ENCODE peak calls at places on chromosome 20, in ten cellular contexts. W is A172; R is OCI-LY7; V is RPMI7951; U is heart left ventricle; X is tibial artery; L is lung; M is C1 segment of cervical spinal cord; P is RPMI8226; K is effector CD4-positive, alpha-beta T cell. A is an unnamed sample.

GRCh38 chr20:15767636-15768369 is 805.4 kb downstream of the KIF16B start:
- DNase-seq in W (no peak), R (no peak), V (no peak), U (no peak), X (no peak), L (no peak), M (no peak), P (no peak), K (no peak), A (no peak)

GRCh38 chr20:2697768-2698167 is 5.2 kb downstream of the EBF4 start:
- DNase-seq in W (no peak), R (no peak), V (no peak), U (no peak), X (no peak), L (peak; percentile 22), M (no peak), P (no peak), K (no peak), A (no peak)

GRCh38 chr20:41369673-41370072 is 3.1 kb upstream of the EMILIN3 start:
- DNase-seq in W (no peak), R (no peak), V (no peak), U (no peak), X (no peak), L (no peak), M (no peak), P (peak; percentile 67), K (no peak), A (no peak)

GRCh38 chr20:49888341-49889244 is 26.7 kb downstream of the SPATA2 start:
- DNase-seq in W (peak; percentile 97), R (peak; percentile 77), V (peak; percentile 94), U (no peak), X (no peak), L (no peak), M (peak; percentile 79), P (peak; percentile 58), K (peak; percentile 28), A (no peak)

GRCh38 chr20:24478584-24478983 is 9.2 kb downstream of the SYNDIG1 start:
- DNase-seq in W (no peak), R (no peak), V (no peak), U (no peak), X (no peak), L (no peak), M (no peak), P (no peak), K (no peak), A (no peak)

GRCh38 chr20:17794400-17794799 is 94.6 kb downstream of the BANF2 start:
- DNase-seq in W (no peak), R (no peak), V (no peak), U (no peak), X (peak; percentile 32), L (no peak), M (peak; percentile 60), P (no peak), K (no peak), A (no peak)

GRCh38 chr20:22773326-22773725 is 189.0 kb upstream of the FOXA2 start:
- DNase-seq in W (no peak), R (no peak), V (no peak), U (no peak), X (no peak), L (no peak), M (no peak), P (no peak), K (no peak), A (no peak)

GRCh38 chr20:32473231-32474008 is 111.7 kb downstream of the NOL4L start:
- DNase-seq in W (no peak), R (no peak), V (no peak), U (peak; percentile 32), X (no peak), L (no peak), M (peak; percentile 14), P (no peak), K (no peak), A (no peak)

GRCh38 chr20:14336667-14337066 is 745 bp downstream of the FLRT3 start:
- DNase-seq in W (peak; percentile 5), R (no peak), V (no peak), U (no peak), X (no peak), L (no peak), M (peak; percentile 14), P (no peak), K (no peak), A (no peak)

GRCh38 chr20:7967199-7967844 is 27.1 kb upstream of the HAO1 start:
- DNase-seq in W (peak; percentile 16), R (no peak), V (peak; percentile 58), U (no peak), X (no peak), L (no peak), M (no peak), P (no peak), K (no peak), A (no peak)

GRCh38 chr20:7940341-7940740 is at the start of gene HAO1:
- DNase-seq in W (no peak), R (no peak), V (no peak), U (no peak), X (no peak), L (no peak), M (no peak), P (no peak), K (no peak), A (no peak)

GRCh38 chr20:46215913-46216707 is 92.2 kb downstream of the CDH22 start:
- DNase-seq in W (peak; percentile 99), R (no peak), V (peak; percentile 96), U (peak; percentile 84), X (no peak), L (no peak), M (no peak), P (no peak), K (no peak), A (peak; percentile 29)

GRCh38 chr20:22802296-22802695 is 217.9 kb upstream of the FOXA2 start:
- DNase-seq in W (no peak), R (no peak), V (no peak), U (no peak), X (no peak), L (no peak), M (no peak), P (no peak), K (no peak), A (no peak)

GRCh38 chr20:11411765-11412164 is 505.9 kb upstream of the BTBD3 start:
- DNase-seq in W (peak; percentile 79), R (no peak), V (no peak), U (no peak), X (no peak), L (no peak), M (no peak), P (peak; percentile 63), K (no peak), A (no peak)

GRCh38 chr20:37356387-37356786 is 10.4 kb downstream of the SRC start:
- DNase-seq in W (peak; percentile 52), R (no peak), V (peak; percentile 87), U (peak; percentile 68), X (peak; percentile 82), L (peak; percentile 66), M (peak; percentile 60), P (no peak), K (no peak), A (peak; percentile 23)

GRCh38 chr20:22833851-22834250 is 201.3 kb upstream of the SSTR4 start:
- DNase-seq in W (peak; percentile 45), R (no peak), V (peak; percentile 72), U (no peak), X (no peak), L (no peak), M (no peak), P (no peak), K (no peak), A (no peak)

GRCh38 chr20:50708845-50709555 is 17.7 kb upstream of the RIPOR3 start:
- DNase-seq in W (no peak), R (no peak), V (no peak), U (no peak), X (no peak), L (no peak), M (no peak), P (peak; percentile 40), K (no peak), A (no peak)

GRCh38 chr20:25526446-25526845 is 58.9 kb downstream of the NINL start:
- DNase-seq in W (no peak), R (no peak), V (no peak), U (no peak), X (no peak), L (no peak), M (no peak), P (no peak), K (no peak), A (no peak)

GRCh38 chr20:41714030-41714429 is 95.9 kb upstream of the CHD6 start:
- DNase-seq in W (no peak), R (no peak), V (no peak), U (no peak), X (no peak), L (no peak), M (no peak), P (no peak), K (no peak), A (no peak)

GRCh38 chr20:8246701-8247100 is 114.6 kb downstream of the PLCB1 start:
- DNase-seq in W (no peak), R (no peak), V (no peak), U (no peak), X (no peak), L (no peak), M (no peak), P (no peak), K (no peak), A (no peak)

GRCh38 chr20:45320948-45321595 is 13.0 kb upstream of the MATN4 start:
- DNase-seq in W (no peak), R (peak; percentile 87), V (no peak), U (no peak), X (no peak), L (no peak), M (no peak), P (peak; percentile 84), K (no peak), A (no peak)

GRCh38 chr20:37202267-37202943 is 23.1 kb upstream of the MROH8 start:
- DNase-seq in W (peak; percentile 94), R (peak; percentile 32), V (peak; percentile 96), U (no peak), X (peak; percentile 39), L (peak; percentile 54), M (peak; percentile 5), P (peak; percentile 25), K (no peak), A (no peak)

GRCh38 chr20:25676164-25676809 is 20.4 kb downstream of the ZNF337 start:
- DNase-seq in W (no peak), R (no peak), V (peak; percentile 47), U (no peak), X (no peak), L (no peak), M (no peak), P (no peak), K (no peak), A (no peak)

GRCh38 chr20:11144114-11144513 is 470.3 kb upstream of the JAG1 start:
- DNase-seq in W (peak; percentile 90), R (no peak), V (peak; percentile 79), U (no peak), X (no peak), L (no peak), M (no peak), P (no peak), K (no peak), A (no peak)

GRCh38 chr20:5751856-5752255 is 1.7 kb downstream of the SHLD1 start:
- DNase-seq in W (no peak), R (no peak), V (no peak), U (no peak), X (no peak), L (no peak), M (no peak), P (no peak), K (no peak), A (no peak)

GRCh38 chr20:37564016-37564387 is 36.3 kb upstream of the BLCAP start:
- DNase-seq in W (no peak), R (no peak), V (no peak), U (no peak), X (no peak), L (no peak), M (no peak), P (no peak), K (no peak), A (no peak)

GRCh38 chr20:17725094-17725835 is 25.5 kb downstream of the BANF2 start:
- DNase-seq in W (no peak), R (no peak), V (peak; percentile 73), U (no peak), X (no peak), L (peak; percentile 89), M (no peak), P (peak; percentile 63), K (no peak), A (no peak)

GRCh38 chr20:61933951-61934715 is 131.5 kb downstream of the TAF4 start:
- DNase-seq in W (no peak), R (no peak), V (no peak), U (peak; percentile 25), X (peak; percentile 13), L (no peak), M (no peak), P (no peak), K (no peak), A (peak; percentile 5)

A was measured in gastrocnemius medialis.